ENCODE peak calls at places on chromosomes 4 and X, in nine cellular contexts. P, M, S, O, H, K, Z, W and T are unnamed samples.

GRCh38 chrX:53071604-53072417 is 10.4 kb upstream of the TSPYL2 start:
- DNase-seq in P (peak; percentile 62), M (no peak), S (no peak), O (peak; percentile 68), H (no peak), K (peak; percentile 59), Z (peak; percentile 27), W (peak; percentile 70), T (peak; percentile 80)

GRCh38 chrX:103779156-103779555 is 2.5 kb downstream of the PLP1 start:
- DNase-seq in P (peak; percentile 66), M (no peak), S (no peak), O (no peak), H (no peak), K (peak; percentile 57), Z (no peak), W (no peak), T (no peak)

GRCh38 chrX:24761306-24761705 is 67.6 kb downstream of the POLA1 start:
- DNase-seq in P (no peak), M (no peak), S (no peak), O (no peak), H (no peak), K (no peak), Z (no peak), W (no peak), T (no peak)

GRCh38 chr4:166991162-166991561 is 243.1 kb downstream of the SPOCK3 start:
- DNase-seq in P (peak; percentile 4), M (no peak), S (no peak), O (no peak), H (no peak), K (no peak), Z (no peak), W (no peak), T (no peak)

GRCh38 chrX:134622056-134622812 is 36.0 kb downstream of the PLAC1 start:
- DNase-seq in P (peak; percentile 89), M (no peak), S (no peak), O (peak; percentile 29), H (no peak), K (no peak), Z (no peak), W (peak; percentile 86), T (no peak)

GRCh38 chr4:76614589-76614988 is 179.6 kb downstream of the SHROOM3 start:
- DNase-seq in P (no peak), M (no peak), S (no peak), O (no peak), H (no peak), K (no peak), Z (no peak), W (peak; percentile 90), T (no peak)

GRCh38 chrX:68832101-68832416 is 3.2 kb downstream of the EFNB1 start:
- DNase-seq in P (peak; percentile 79), M (no peak), S (no peak), O (peak; percentile 61), H (no peak), K (peak; percentile 42), Z (peak; percentile 0), W (peak; percentile 81), T (peak; percentile 70)

GRCh38 chr4:20422398-20422797 is 170.7 kb downstream of the SLIT2 start:
- DNase-seq in P (peak; percentile 76), M (peak; percentile 28), S (no peak), O (peak; percentile 42), H (no peak), K (peak; percentile 40), Z (no peak), W (peak; percentile 65), T (no peak)

GRCh38 chr4:71907782-71908181 is 123.9 kb upstream of the GC start:
- DNase-seq in P (no peak), M (peak; percentile 15), S (no peak), O (no peak), H (no peak), K (no peak), Z (no peak), W (no peak), T (peak; percentile 39)

GRCh38 chr4:107666134-107666533 is 53.9 kb downstream of the PAPSS1 start:
- DNase-seq in P (peak; percentile 68), M (peak; percentile 1), S (no peak), O (no peak), H (no peak), K (no peak), Z (no peak), W (peak; percentile 48), T (no peak)

GRCh38 chr4:149801416-149801815 is 14.2 kb downstream of the IQCM start:
- DNase-seq in P (no peak), M (no peak), S (no peak), O (no peak), H (no peak), K (no peak), Z (no peak), W (peak; percentile 48), T (no peak)

GRCh38 chr4:169099775-169100180 is 89.7 kb upstream of the CBR4 start:
- DNase-seq in P (peak; percentile 69), M (no peak), S (no peak), O (no peak), H (no peak), K (no peak), Z (no peak), W (peak; percentile 42), T (no peak)

GRCh38 chrX:120137439-120137838 is 21.0 kb upstream of the RHOXF2 start:
- DNase-seq in P (no peak), M (no peak), S (no peak), O (no peak), H (no peak), K (no peak), Z (no peak), W (no peak), T (no peak)

GRCh38 chr4:56821394-56822263 is at the start of gene SPINK2:
- DNase-seq in P (no peak), M (peak; percentile 73), S (peak; percentile 27), O (peak; percentile 64), H (no peak), K (peak; percentile 34), Z (peak; percentile 46), W (no peak), T (peak; percentile 72)

GRCh38 chr4:22477794-22478182 is 38.1 kb downstream of the ADGRA3 start:
- DNase-seq in P (no peak), M (no peak), S (no peak), O (no peak), H (no peak), K (no peak), Z (no peak), W (no peak), T (no peak)

GRCh38 chr4:109600431-109600830 is 40.4 kb downstream of the MCUB start:
- DNase-seq in P (no peak), M (no peak), S (no peak), O (no peak), H (no peak), K (no peak), Z (no peak), W (no peak), T (no peak)

GRCh38 chrX:135382260-135382659 is 39.5 kb upstream of the SMIM10L2A start:
- DNase-seq in P (peak; percentile 7), M (no peak), S (no peak), O (no peak), H (no peak), K (no peak), Z (no peak), W (no peak), T (no peak)

GRCh38 chr4:120921456-120922389 is 803 bp downstream of the PRDM5 start:
- DNase-seq in P (peak; percentile 83), M (no peak), S (no peak), O (peak; percentile 51), H (peak; percentile 39), K (peak; percentile 75), Z (no peak), W (peak; percentile 75), T (peak; percentile 74)

GRCh38 chrX:23644744-23645143 is 22.5 kb upstream of the PRDX4 start:
- DNase-seq in P (no peak), M (no peak), S (no peak), O (no peak), H (no peak), K (no peak), Z (no peak), W (no peak), T (no peak)

GRCh38 chr4:30416547-30416946 is 303.6 kb upstream of the PCDH7 start:
- DNase-seq in P (no peak), M (no peak), S (no peak), O (no peak), H (no peak), K (no peak), Z (no peak), W (no peak), T (no peak)

GRCh38 chrX:18833071-18833731 is 125.8 kb downstream of the PPEF1 start:
- DNase-seq in P (peak; percentile 36), M (no peak), S (no peak), O (no peak), H (no peak), K (no peak), Z (no peak), W (peak; percentile 68), T (peak; percentile 1)

GRCh38 chrX:103878466-103879151 is 46.6 kb upstream of the RAB9B start:
- DNase-seq in P (peak; percentile 81), M (no peak), S (no peak), O (no peak), H (no peak), K (no peak), Z (no peak), W (peak; percentile 65), T (peak; percentile 9)

GRCh38 chr4:168558587-168558986 is 61.7 kb downstream of the PALLD start:
- DNase-seq in P (peak; percentile 68), M (no peak), S (no peak), O (no peak), H (no peak), K (no peak), Z (no peak), W (peak; percentile 33), T (no peak)

GRCh38 chrX:4150259-4150658 is 436.8 kb upstream of the PRKX start:
- DNase-seq in P (no peak), M (no peak), S (no peak), O (no peak), H (no peak), K (no peak), Z (no peak), W (no peak), T (no peak)

GRCh38 chr4:168483786-168484185 is 3.5 kb upstream of the DDX60L start:
- DNase-seq in P (no peak), M (no peak), S (no peak), O (no peak), H (no peak), K (no peak), Z (no peak), W (peak; percentile 56), T (no peak)

GRCh38 chrX:85111347-85111746 is 107.7 kb downstream of the APOOL start:
- DNase-seq in P (peak; percentile 13), M (no peak), S (no peak), O (no peak), H (no peak), K (no peak), Z (no peak), W (peak; percentile 22), T (no peak)

GRCh38 chr4:95263391-95263790 is 285.4 kb downstream of the UNC5C start:
- DNase-seq in P (no peak), M (no peak), S (no peak), O (no peak), H (no peak), K (no peak), Z (no peak), W (no peak), T (no peak)